ENCODE peak calls at places on chromosomes 2 and 18, in ten cellular contexts. O, I, V, Z, K, P, F, H, S and B are unnamed samples.

GRCh38 chr2:62447411-62447810 is 58.6 kb downstream of the TMEM17 start:
- DNase-seq in O (no peak), I (no peak), V (no peak), Z (no peak), K (no peak), P (no peak), F (no peak), H (no peak), S (no peak), B (no peak)

GRCh38 chr2:85704800-85705679 is 10.9 kb downstream of the GNLY start:
- DNase-seq in O (no peak), I (peak), V (no peak), Z (no peak), K (no peak), P (no peak), F (no peak), H (no peak), S (no peak), B (no peak)

GRCh38 chr2:98583516-98583865 is 24.8 kb downstream of the COA5 start:
- DNase-seq in O (no peak), I (no peak), V (no peak), Z (no peak), K (no peak), P (no peak), F (no peak), H (no peak), S (no peak), B (no peak)

GRCh38 chr2:215664847-215665525 is 229.1 kb upstream of the FN1 start:
- DNase-seq in O (peak), I (peak), V (no peak), Z (no peak), K (no peak), P (no peak), F (no peak), H (no peak), S (peak), B (no peak)

GRCh38 chr18:67305466-67305865 is 211.1 kb downstream of the DSEL start:
- DNase-seq in O (no peak), I (no peak), V (no peak), Z (no peak), K (no peak), P (no peak), F (no peak), H (no peak), S (no peak), B (no peak)

GRCh38 chr2:131105950-131106801 is 1.0 kb downstream of the PLEKHB2 start:
- DNase-seq in O (peak), I (peak), V (peak), Z (peak), K (no peak), P (peak), F (no peak), H (no peak), S (peak), B (peak)

GRCh38 chr2:218129756-218130155 is 3.9 kb downstream of the CXCR2 start:
- DNase-seq in O (peak), I (no peak), V (no peak), Z (no peak), K (no peak), P (no peak), F (no peak), H (no peak), S (no peak), B (no peak)

GRCh38 chr2:20424300-20425290 is 22.3 kb upstream of the RHOB start:
- DNase-seq in O (peak), I (peak), V (no peak), Z (peak), K (no peak), P (peak), F (no peak), H (peak), S (peak), B (no peak)

GRCh38 chr18:9726936-9727335 is 18.8 kb downstream of the RAB31 start:
- DNase-seq in O (no peak), I (no peak), V (no peak), Z (no peak), K (no peak), P (no peak), F (no peak), H (no peak), S (no peak), B (no peak)

GRCh38 chr2:60445684-60446184 is 107.7 kb downstream of the BCL11A start:
- DNase-seq in O (no peak), I (peak), V (no peak), Z (no peak), K (no peak), P (no peak), F (no peak), H (no peak), S (no peak), B (no peak)

GRCh38 chr2:19021100-19021476 is 337.3 kb downstream of the OSR1 start:
- DNase-seq in O (peak), I (peak), V (peak), Z (no peak), K (no peak), P (no peak), F (no peak), H (no peak), S (no peak), B (no peak)

GRCh38 chr18:57353940-57354461 is 1.6 kb downstream of the ST8SIA3 start:
- DNase-seq in O (peak), I (peak), V (peak), Z (no peak), K (no peak), P (no peak), F (no peak), H (peak), S (peak), B (no peak)

GRCh38 chr18:49368876-49369440 is 91.5 kb downstream of the DYM start:
- DNase-seq in O (no peak), I (no peak), V (peak), Z (peak), K (no peak), P (no peak), F (no peak), H (peak), S (peak), B (no peak)

GRCh38 chr2:20438334-20439192 is 8.3 kb upstream of the RHOB start:
- DNase-seq in O (peak), I (peak), V (no peak), Z (no peak), K (no peak), P (peak), F (no peak), H (no peak), S (peak), B (no peak)

GRCh38 chr2:23620841-23621341 is 235.9 kb downstream of the KLHL29 start:
- DNase-seq in O (peak), I (peak), V (no peak), Z (peak), K (no peak), P (peak), F (no peak), H (peak), S (no peak), B (no peak)

GRCh38 chr2:218341381-218341780 is 15.3 kb upstream of the CATIP start:
- DNase-seq in O (no peak), I (no peak), V (no peak), Z (no peak), K (no peak), P (no peak), F (no peak), H (no peak), S (no peak), B (no peak)

GRCh38 chr2:70771446-70771845 is 3.4 kb upstream of the ADD2 start:
- DNase-seq in O (no peak), I (no peak), V (no peak), Z (no peak), K (no peak), P (no peak), F (no peak), H (no peak), S (no peak), B (no peak)

GRCh38 chr18:63736856-63737255 is 34.1 kb downstream of the SERPINB11 start:
- DNase-seq in O (peak), I (no peak), V (no peak), Z (no peak), K (no peak), P (no peak), F (no peak), H (no peak), S (no peak), B (no peak)

GRCh38 chr2:109138449-109138848 is 9.4 kb downstream of the SH3RF3 start:
- DNase-seq in O (no peak), I (no peak), V (no peak), Z (no peak), K (no peak), P (no peak), F (no peak), H (no peak), S (no peak), B (no peak)

GRCh38 chr18:50797147-50797546 is 22.7 kb downstream of the MRO start:
- DNase-seq in O (no peak), I (no peak), V (no peak), Z (no peak), K (no peak), P (no peak), F (no peak), H (no peak), S (peak), B (no peak)

GRCh38 chr2:50556934-50557575 is 474.9 kb downstream of the NRXN1 start:
- DNase-seq in O (peak), I (peak), V (no peak), Z (no peak), K (no peak), P (no peak), F (no peak), H (no peak), S (no peak), B (no peak)

GRCh38 chr2:96924775-96925747 is 55.2 kb upstream of the SEMA4C start:
- DNase-seq in O (no peak), I (no peak), V (no peak), Z (no peak), K (no peak), P (no peak), F (peak), H (peak), S (no peak), B (no peak)

GRCh38 chr2:188414412-188414811 is 122.7 kb downstream of the GULP1 start:
- DNase-seq in O (peak), I (peak), V (no peak), Z (no peak), K (no peak), P (no peak), F (no peak), H (no peak), S (no peak), B (no peak)

GRCh38 chr2:181458881-181459280 is 1.7 kb downstream of the ITGA4 start:
- DNase-seq in O (no peak), I (no peak), V (no peak), Z (no peak), K (no peak), P (no peak), F (no peak), H (no peak), S (no peak), B (no peak)

GRCh38 chr2:134778372-134778771 is 59.6 kb upstream of the TMEM163 start:
- DNase-seq in O (no peak), I (no peak), V (peak), Z (no peak), K (no peak), P (no peak), F (no peak), H (no peak), S (peak), B (no peak)

GRCh38 chr2:181218271-181218935 is 238.0 kb downstream of the UBE2E3 start:
- DNase-seq in O (no peak), I (no peak), V (peak), Z (no peak), K (no peak), P (no peak), F (no peak), H (no peak), S (no peak), B (no peak)

GRCh38 chr2:15119722-15120175 is 441.4 kb downstream of the NBAS start:
- DNase-seq in O (no peak), I (no peak), V (no peak), Z (no peak), K (no peak), P (no peak), F (no peak), H (no peak), S (no peak), B (no peak)

GRCh38 chr18:457120-457519 is 43.4 kb downstream of the COLEC12 start:
- DNase-seq in O (peak), I (peak), V (peak), Z (no peak), K (no peak), P (no peak), F (no peak), H (no peak), S (peak), B (no peak)

GRCh38 chr2:178882666-178883440 is 75.6 kb upstream of the TTN start:
- DNase-seq in O (peak), I (peak), V (no peak), Z (no peak), K (no peak), P (no peak), F (no peak), H (no peak), S (peak), B (no peak)

GRCh38 chr18:61891271-61891670 is 1.5 kb downstream of the RNF152 start:
- DNase-seq in O (no peak), I (no peak), V (no peak), Z (no peak), K (no peak), P (no peak), F (no peak), H (no peak), S (no peak), B (no peak)